ENCODE peak calls at places on chromosomes 16 and 17, in six cellular contexts. N is thoracic aorta, E is right cardiac atrium, Z is Panc1, I is A549, W is brain microvascular endothelial cell. L is an unnamed sample.

GRCh38 chr17:49775546-49776260 is 11.8 kb upstream of the FAM117A start:
- DNase-seq in W (peak; percentile 31), I (no peak), N (no peak), Z (no peak), E (peak; percentile 73), L (no peak)

GRCh38 chr17:14046978-14047377 is 22.3 kb upstream of the COX10 start:
- DNase-seq in E (no peak), I (no peak), W (no peak), N (no peak), Z (no peak), L (no peak)

GRCh38 chr17:35546489-35546888 is 9.0 kb upstream of the SLFN12L start:
- DNase-seq in Z (no peak), W (no peak), E (no peak), I (no peak), N (no peak), L (no peak)

GRCh38 chr17:74749262-74750038 is 1.0 kb downstream of the NHERF1 start:
- DNase-seq in W (no peak), I (no peak), E (peak; percentile 72), N (no peak), Z (no peak), L (no peak)

GRCh38 chr17:36641331-36641876 is 40.0 kb downstream of the MRM1 start:
- DNase-seq in Z (no peak), E (no peak), N (no peak), W (no peak), I (no peak), L (no peak)

GRCh38 chr16:27449434-27450188 is 47.6 kb downstream of the IL21R start:
- DNase-seq in I (no peak), Z (no peak), E (peak; percentile 39), N (no peak), W (no peak), L (no peak)

GRCh38 chr17:67696853-67697505 is 20.8 kb upstream of the NOL11 start:
- DNase-seq in E (no peak), Z (no peak), I (no peak), W (no peak), N (no peak), L (no peak)

GRCh38 chr17:27489045-27489715 is 32.9 kb downstream of the KSR1 start:
- DNase-seq in Z (no peak), E (peak; percentile 97), I (peak; percentile 67), N (no peak), W (no peak), L (peak; percentile 43)

GRCh38 chr17:53794875-53795274 is 27.9 kb upstream of the KIF2B start:
- DNase-seq in W (no peak), I (no peak), E (no peak), N (no peak), Z (no peak), L (no peak)

GRCh38 chr16:84484579-84485254 is 19.7 kb downstream of the MEAK7 start:
- DNase-seq in N (no peak), Z (no peak), W (peak; percentile 62), E (peak; percentile 85), I (peak; percentile 62), L (peak; percentile 80)

GRCh38 chr17:60602871-60603270 is 2.9 kb downstream of the PPM1D start:
- DNase-seq in I (no peak), Z (no peak), N (no peak), W (no peak), E (no peak), L (no peak)

GRCh38 chr16:1381655-1382406 is 30.1 kb downstream of the GNPTG start:
- DNase-seq in E (no peak), W (no peak), N (no peak), I (no peak), Z (no peak), L (no peak)

GRCh38 chr17:51166987-51167931 is 1.0 kb downstream of the NME2 start:
- DNase-seq in N (no peak), W (no peak), Z (no peak), E (peak; percentile 65), I (peak; percentile 62), L (no peak)

GRCh38 chr17:13792314-13792713 is 190.6 kb upstream of the HS3ST3A1 start:
- DNase-seq in I (no peak), N (no peak), Z (no peak), E (no peak), W (peak; percentile 16), L (no peak)

GRCh38 chr17:83125515-83126274 is 46.3 kb downstream of the METRNL start:
- DNase-seq in I (no peak), W (no peak), N (no peak), E (peak; percentile 72), Z (no peak), L (no peak)

GRCh38 chr16:66366433-66367299 is at the start of gene CDH5:
- DNase-seq in Z (no peak), W (no peak), E (peak; percentile 94), N (no peak), I (no peak), L (no peak)

GRCh38 chr16:88264641-88265285 is 118.0 kb upstream of the ZNF469 start:
- DNase-seq in W (peak; percentile 98), I (peak; percentile 94), N (peak; percentile 94), E (peak; percentile 97), Z (no peak), L (no peak)

GRCh38 chr17:41635121-41636097 is 11.0 kb upstream of the KRT17 start:
- DNase-seq in Z (no peak), E (peak; percentile 78), W (no peak), I (no peak), N (no peak), L (no peak)

GRCh38 chr17:68399638-68400403 is 57.5 kb downstream of the WIPI1 start:
- DNase-seq in I (no peak), W (no peak), N (no peak), E (no peak), Z (no peak), L (no peak)

GRCh38 chr17:15143524-15143923 is 121.6 kb downstream of the PMP22 start:
- DNase-seq in Z (no peak), N (no peak), E (no peak), I (no peak), W (no peak), L (no peak)

GRCh38 chr16:77214411-77215138 is 15.4 kb downstream of the SYCE1L start:
- DNase-seq in W (no peak), Z (no peak), N (no peak), E (no peak), I (no peak), L (no peak)

GRCh38 chr16:67939507-67940435 is 3.1 kb upstream of the PSMB10 start:
- DNase-seq in N (no peak), I (no peak), Z (no peak), E (peak; percentile 80), W (no peak), L (no peak)

DNA sequence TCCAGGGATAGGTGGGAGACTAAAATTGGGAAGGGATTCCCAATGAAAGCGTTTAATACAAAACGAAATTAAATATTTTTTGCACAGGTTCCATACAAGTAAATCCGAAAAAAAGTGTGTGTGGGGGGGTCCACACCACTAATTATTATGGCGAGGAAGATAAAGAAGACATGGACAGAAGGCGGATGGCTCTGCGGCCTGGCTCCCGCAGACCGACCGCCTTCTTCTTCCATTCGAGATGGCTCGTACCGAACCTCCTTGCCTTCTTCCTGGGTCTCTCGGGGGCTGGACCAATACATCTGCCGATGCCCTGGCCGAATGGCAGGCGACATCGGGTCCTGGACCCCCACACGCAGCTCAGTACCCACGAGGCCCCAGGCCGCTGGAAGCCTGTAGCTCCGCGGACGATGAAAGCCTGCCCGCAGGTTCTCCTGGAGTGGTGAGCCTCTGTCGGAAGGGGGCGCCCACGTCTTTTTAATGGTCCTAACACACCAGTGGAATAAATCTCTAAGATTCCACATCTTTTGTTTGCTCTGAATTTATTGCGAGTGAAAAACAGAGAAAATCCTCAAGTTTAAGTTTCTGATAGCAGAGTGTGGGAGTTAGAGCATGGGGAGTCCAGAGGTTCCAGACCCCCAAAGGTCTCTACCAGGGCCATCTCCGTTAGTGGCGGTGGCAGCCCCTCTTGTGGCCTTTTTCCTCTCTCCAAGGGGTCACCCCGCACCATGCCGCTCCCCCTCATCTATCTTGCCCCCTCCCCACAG is 1.4 kb downstream of the PRAC2 start:
- DNase-seq in N (peak; percentile 40), E (peak; percentile 95), Z (peak; percentile 22), W (peak; percentile 70), I (peak; percentile 77), L (peak; percentile 75)
- H3K4me3 ChIP-seq in N (peak overlapping the region; percentile 53), E (no peak overlapping the region), Z (no peak overlapping the region), W (no peak overlapping the region), I (no peak overlapping the region), L (no peak overlapping the region)

DNA sequence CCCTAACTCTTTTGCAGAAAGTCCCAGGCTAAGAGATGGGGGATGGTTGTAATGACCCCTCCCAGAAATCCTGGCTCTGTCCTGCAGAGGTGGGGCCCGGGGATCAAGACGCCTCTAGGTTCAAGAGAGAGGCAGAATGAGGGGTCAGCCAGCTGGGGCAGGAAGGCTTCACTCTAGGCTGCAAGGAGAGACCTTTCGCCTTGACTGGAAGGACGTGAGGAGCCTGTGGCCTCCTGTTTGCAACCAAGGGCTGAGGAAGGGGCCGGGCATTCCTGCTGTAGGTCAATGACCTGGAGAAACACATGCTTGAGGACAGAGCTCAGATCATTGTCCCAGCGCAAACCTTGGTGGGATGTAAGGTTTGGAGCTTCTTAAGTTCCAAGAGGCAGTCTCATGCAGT is 8.7 kb upstream of the CETP start:
- DNase-seq in W (no peak), E (no peak), N (no peak), Z (no peak), I (no peak), L (no peak)
- H3K27ac ChIP-seq in W (no peak overlapping the region), E (no peak overlapping the region), N (no peak overlapping the region), Z (no peak overlapping the region), I (no peak overlapping the region), L (no peak overlapping the region)

GRCh38 chr17:1997587-1998425 is 27.3 kb downstream of the RTN4RL1 start:
- DNase-seq in E (peak; percentile 78), W (no peak), Z (no peak), I (peak; percentile 71), N (no peak), L (no peak)
- H3K4me3 ChIP-seq in E (peak overlapping the region; percentile 55), W (peak overlapping the region; percentile 32), Z (peak overlapping the region; percentile 29), I (peak overlapping the region; percentile 58), N (peak overlapping the region; percentile 79), L (peak overlapping the region; percentile 51)

GRCh38 chr16:50469744-50470301 is 78.4 kb upstream of the NKD1 start:
- DNase-seq in W (no peak), N (no peak), Z (no peak), E (no peak), I (no peak), L (peak; percentile 50)

GRCh38 chr16:50470687-50471086 is 77.5 kb upstream of the NKD1 start:
- DNase-seq in I (no peak), Z (no peak), E (no peak), W (no peak), N (no peak), L (no peak)

GRCh38 chr16:50467943-50468748 is 80.0 kb upstream of the NKD1 start:
- DNase-seq in Z (no peak), I (no peak), E (peak; percentile 50), N (no peak), W (peak; percentile 3), L (no peak)

GRCh38 chr16:50468749-50469078 is 79.5 kb upstream of the NKD1 start:
- DNase-seq in E (no peak), N (no peak), Z (no peak), W (no peak), I (no peak), L (no peak)

DNA sequence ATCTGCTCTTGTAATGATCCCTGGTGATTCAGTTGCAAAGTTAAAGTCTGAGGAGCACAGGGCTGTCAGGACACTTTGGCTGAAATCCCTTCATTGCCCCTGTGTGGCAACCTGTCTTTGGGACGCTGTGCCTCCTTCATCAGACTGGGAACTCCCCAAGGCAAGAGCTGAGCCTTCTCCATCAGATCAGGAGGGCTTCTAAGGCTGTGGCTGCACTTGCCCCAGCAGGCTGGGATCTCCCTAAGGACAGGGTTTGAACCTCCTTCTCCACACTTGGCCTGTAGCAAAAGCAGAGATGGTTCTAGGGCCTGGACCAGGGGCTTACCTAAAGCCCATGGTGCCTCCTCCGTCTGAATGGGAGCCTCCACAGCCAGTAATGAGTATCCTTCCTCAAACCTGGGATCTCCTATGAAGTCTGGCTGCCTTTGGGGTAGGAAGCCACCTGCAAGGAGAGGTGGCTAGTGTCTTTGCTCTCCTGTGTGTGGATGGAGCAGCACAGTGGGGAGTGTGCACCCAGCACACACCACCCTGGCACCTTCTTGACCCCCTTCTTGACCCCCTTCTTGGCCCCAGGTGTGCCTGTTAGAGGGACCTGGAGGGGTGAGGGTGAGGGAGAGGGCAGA is 79.0 kb upstream of the NKD1 start:
- DNase-seq in W (no peak), N (no peak), I (no peak), Z (no peak), E (no peak), L (no peak)
- H3K27ac ChIP-seq in W (no peak overlapping the region), N (no peak overlapping the region), I (no peak overlapping the region), Z (no peak overlapping the region), E (no peak overlapping the region), L (no peak overlapping the region)

L was measured in dorsolateral prefrontal cortex.